ENCODE peak calls at places on chromosome 19, in six cellular contexts. D is lower leg skin; I is CD8-positive, alpha-beta memory T cell; B is pancreas; F is fibroblast of lung; K is AG04450. V is an unnamed sample.

GRCh38 chr19:44278181-44278690 is 18.6 kb downstream of the ZNF233 start:
- DNase-seq in D (no peak), I (no peak), B (no peak), F (peak; percentile 8), K (no peak), V (no peak)

GRCh38 chr19:17391371-17392151 is 2.4 kb downstream of the CCDC194 start:
- DNase-seq in D (no peak), I (no peak), B (no peak), F (no peak), K (no peak), V (no peak)

GRCh38 chr19:32397736-32398135 is 7.8 kb upstream of the DPY19L3 start:
- DNase-seq in D (no peak), I (no peak), B (no peak), F (peak; percentile 79), K (peak; percentile 57), V (peak; percentile 35)

GRCh38 chr19:36775768-36776167 is 3.2 kb upstream of the ZNF850 start:
- DNase-seq in D (no peak), I (no peak), B (no peak), F (peak; percentile 65), K (no peak), V (no peak)

GRCh38 chr19:44697670-44698034 is 1.3 kb upstream of the CEACAM16 start:
- DNase-seq in D (no peak), I (no peak), B (no peak), F (no peak), K (no peak), V (no peak)

GRCh38 chr19:7744871-7745270 is 2.5 kb downstream of the CD209 start:
- DNase-seq in D (no peak), I (no peak), B (no peak), F (no peak), K (no peak), V (no peak)

GRCh38 chr19:1001538-1002166 is 1.4 kb downstream of the GRIN3B start:
- DNase-seq in D (no peak), I (peak; percentile 56), B (peak; percentile 89), F (no peak), K (no peak), V (no peak)

GRCh38 chr19:45145270-45146189 is 15.3 kb downstream of the NKPD1 start:
- DNase-seq in D (no peak), I (no peak), B (no peak), F (no peak), K (no peak), V (no peak)

GRCh38 chr19:3154957-3155736 is 19.3 kb downstream of the GNA15 start:
- DNase-seq in D (peak; percentile 82), I (peak; percentile 76), B (peak; percentile 47), F (peak; percentile 99), K (peak; percentile 93), V (peak; percentile 66)

GRCh38 chr19:51127755-51128154 is 3.0 kb downstream of the SIGLEC9 start:
- DNase-seq in D (peak; percentile 36), I (no peak), B (peak; percentile 22), F (no peak), K (no peak), V (no peak)

GRCh38 chr19:50649433-50650391 is at the start of gene C19orf81:
- DNase-seq in D (no peak), I (no peak), B (no peak), F (no peak), K (no peak), V (no peak)

GRCh38 chr19:48413879-48414623 is 20.6 kb downstream of the GRIN2D start:
- DNase-seq in D (no peak), I (no peak), B (no peak), F (peak; percentile 31), K (no peak), V (no peak)

GRCh38 chr19:31085125-31085524 is 264.1 kb downstream of the TSHZ3 start:
- DNase-seq in D (no peak), I (no peak), B (no peak), F (no peak), K (no peak), V (no peak)

GRCh38 chr19:919157-920050 is 2.3 kb downstream of the KISS1R start:
- DNase-seq in D (no peak), I (no peak), B (no peak), F (no peak), K (no peak), V (no peak)

GRCh38 chr19:27794444-27795042 is 1418.4 kb downstream of the UQCRFS1 start:
- DNase-seq in D (no peak), I (no peak), B (no peak), F (peak; percentile 35), K (no peak), V (no peak)

GRCh38 chr19:50204811-50205675 is 1.6 kb downstream of the MYH14 start:
- DNase-seq in D (peak; percentile 31), I (no peak), B (peak; percentile 93), F (no peak), K (no peak), V (no peak)

GRCh38 chr19:18379803-18380747 is 5.9 kb upstream of the GDF15 start:
- DNase-seq in D (peak; percentile 91), I (no peak), B (peak; percentile 83), F (peak; percentile 93), K (peak; percentile 84), V (peak; percentile 73)

GRCh38 chr19:6261883-6262282 is 17.9 kb downstream of the MLLT1 start:
- DNase-seq in D (no peak), I (no peak), B (no peak), F (no peak), K (no peak), V (no peak)

GRCh38 chr19:23822735-23823134 is 64.0 kb upstream of the ZNF681 start:
- DNase-seq in D (no peak), I (no peak), B (no peak), F (no peak), K (no peak), V (no peak)

GRCh38 chr19:39474139-39474620 is 6.5 kb upstream of the TIMM50 start:
- DNase-seq in D (no peak), I (peak; percentile 57), B (peak; percentile 84), F (peak; percentile 24), K (no peak), V (no peak)

GRCh38 chr19:50318438-50318837 is 10.7 kb downstream of the KCNC3 start:
- DNase-seq in D (no peak), I (no peak), B (no peak), F (no peak), K (no peak), V (no peak)

GRCh38 chr19:55362990-55363716 is at the start of gene GARIN5B:
- DNase-seq in D (no peak), I (no peak), B (no peak), F (no peak), K (no peak), V (no peak)

GRCh38 chr19:33339750-33340029 is 33.8 kb upstream of the CEBPG start:
- DNase-seq in D (no peak), I (no peak), B (no peak), F (no peak), K (no peak), V (no peak)

GRCh38 chr19:46610851-46611770 is 10.0 kb downstream of the CALM3 start:
- DNase-seq in D (no peak), I (peak; percentile 23), B (no peak), F (peak; percentile 71), K (no peak), V (peak; percentile 82)

GRCh38 chr19:14761607-14762006 is 16.8 kb downstream of the ADGRE2 start:
- DNase-seq in D (no peak), I (no peak), B (no peak), F (no peak), K (no peak), V (no peak)

GRCh38 chr19:14763497-14764145 is 14.7 kb downstream of the ADGRE2 start:
- DNase-seq in D (no peak), I (no peak), B (no peak), F (no peak), K (no peak), V (no peak)

GRCh38 chr19:14762111-14762510 is 16.2 kb downstream of the ADGRE2 start:
- DNase-seq in D (no peak), I (no peak), B (no peak), F (no peak), K (no peak), V (no peak)

GRCh38 chr19:14764401-14764800 is 14.0 kb downstream of the ADGRE2 start:
- DNase-seq in D (no peak), I (no peak), B (no peak), F (no peak), K (no peak), V (no peak)

GRCh38 chr19:14758816-14759215 is 19.5 kb downstream of the ADGRE2 start:
- DNase-seq in D (no peak), I (no peak), B (no peak), F (no peak), K (no peak), V (no peak)
- H3K4me3 ChIP-seq in D (no peak overlapping the region), I (no peak overlapping the region), B (no peak overlapping the region), F (no peak overlapping the region), K (no peak overlapping the region), V (no peak overlapping the region)

GRCh38 chr19:34959021-34959420 is 5.0 kb downstream of the ZNF792 start:
- DNase-seq in D (no peak), I (no peak), B (no peak), F (no peak), K (no peak), V (no peak)
- H3K4me3 ChIP-seq in D (no peak overlapping the region), I (peak overlapping the region; percentile 21), B (no peak overlapping the region), F (no peak overlapping the region), K (no peak overlapping the region), V (no peak overlapping the region)

GRCh38 chr19:35517342-35517741 is 3.9 kb upstream of the DMKN start:
- DNase-seq in D (no peak), I (no peak), B (no peak), F (no peak), K (no peak), V (no peak)

GRCh38 chr19:35519291-35519690 is 5.8 kb upstream of the DMKN start:
- DNase-seq in D (no peak), I (no peak), B (no peak), F (peak; percentile 7), K (no peak), V (no peak)

GRCh38 chr19:35516310-35516709 is 2.9 kb upstream of the DMKN start:
- DNase-seq in D (no peak), I (no peak), B (no peak), F (no peak), K (no peak), V (no peak)

GRCh38 chr19:35521124-35521743 is 6.9 kb downstream of the SBSN start:
- DNase-seq in D (no peak), I (no peak), B (no peak), F (no peak), K (no peak), V (no peak)

DNA sequence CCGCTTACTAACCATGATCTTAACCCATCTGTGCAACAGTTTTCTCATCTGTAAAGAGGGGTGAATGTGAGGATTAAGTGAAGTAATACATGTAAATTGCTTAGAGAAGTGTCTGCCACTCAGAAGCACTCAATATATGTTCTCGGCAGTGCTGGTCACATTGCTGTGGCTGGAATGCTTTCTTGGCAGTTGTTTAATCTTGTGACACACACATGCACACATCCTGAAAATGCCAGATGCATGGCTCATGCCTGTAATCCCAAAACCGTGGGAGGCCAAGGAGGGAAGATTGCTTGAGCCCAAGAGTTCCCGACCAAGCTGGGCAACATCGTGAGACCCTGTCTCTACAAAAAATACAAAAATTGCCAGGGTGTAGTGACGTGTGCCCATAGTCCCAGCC is 4.9 kb upstream of the DMKN start:
- DNase-seq in D (no peak), I (no peak), B (no peak), F (peak; percentile 92), K (peak; percentile 92), V (peak; percentile 73)
- H3K4me3 ChIP-seq in D (no peak overlapping the region), I (no peak overlapping the region), B (no peak overlapping the region), F (no peak overlapping the region), K (no peak overlapping the region), V (no peak overlapping the region)

GRCh38 chr19:29561601-29562000 is 35.8 kb downstream of the VSTM2B start:
- DNase-seq in D (no peak), I (no peak), B (no peak), F (no peak), K (no peak), V (no peak)
- H3K4me3 ChIP-seq in D (no peak overlapping the region), I (no peak overlapping the region), B (no peak overlapping the region), F (no peak overlapping the region), K (no peak overlapping the region), V (no peak overlapping the region)

GRCh38 chr19:12526542-12526941 is 24.7 kb downstream of the ZNF564 start:
- DNase-seq in D (no peak), I (no peak), B (no peak), F (no peak), K (no peak), V (no peak)
- H3K4me3 ChIP-seq in D (no peak overlapping the region), I (peak overlapping the region; percentile 6), B (no peak overlapping the region), F (no peak overlapping the region), K (no peak overlapping the region), V (no peak overlapping the region)

V was measured in astrocyte of the cerebellum.